ENCODE peak calls at places on chromosome 9, in six cellular contexts. G, P, J, H, N and L are unnamed samples.

GRCh38 chr9:281753-282645 is 67.3 kb downstream of the DOCK8 start:
- DNase-seq in H (no peak), G (no peak), J (no peak), N (no peak), P (peak), L (no peak)

GRCh38 chr9:115167175-115167574 is 49.2 kb upstream of the TNC start:
- DNase-seq in H (peak), J (peak), P (no peak), N (no peak), G (no peak), L (no peak)

GRCh38 chr9:127796225-127796813 is 6.4 kb upstream of the FPGS start:
- DNase-seq in N (no peak), H (no peak), P (no peak), J (peak), G (no peak), L (no peak)

GRCh38 chr9:70257991-70258691 is 637 bp upstream of the SMC5 start:
- DNase-seq in G (peak), P (no peak), J (peak), H (peak), N (peak), L (peak)

GRCh38 chr9:89311346-89312153 is 555 bp downstream of the CKS2 start:
- DNase-seq in P (no peak), H (no peak), J (no peak), G (peak), N (no peak), L (no peak)

GRCh38 chr9:21993893-21994525 is at the start of gene CDKN2A:
- DNase-seq in P (peak), H (no peak), G (peak), J (peak), N (no peak), L (peak)

GRCh38 chr9:71003346-71003745 is 118.1 kb downstream of the TRPM3 start:
- DNase-seq in P (no peak), N (no peak), H (no peak), J (no peak), G (no peak), L (no peak)

GRCh38 chr9:133968966-133969617 is 23.0 kb downstream of the VAV2 start:
- DNase-seq in J (no peak), H (no peak), P (no peak), G (no peak), N (no peak), L (no peak)

GRCh38 chr9:112380102-112380581 is at the start of gene HSDL2:
- DNase-seq in G (no peak), H (peak), P (no peak), N (no peak), J (peak), L (no peak)

GRCh38 chr9:98536542-98537173 is 172.1 kb downstream of the GABBR2 start:
- DNase-seq in J (no peak), H (no peak), N (no peak), P (no peak), G (no peak), L (peak)

GRCh38 chr9:126661521-126662251 is 48.0 kb downstream of the LMX1B start:
- DNase-seq in G (no peak), H (no peak), N (no peak), P (no peak), J (peak), L (peak)

GRCh38 chr9:132479733-132480132 is 69.7 kb downstream of the CFAP77 start:
- DNase-seq in H (no peak), G (no peak), J (no peak), P (no peak), N (no peak), L (no peak)

GRCh38 chr9:93575706-93576295 is 583 bp upstream of the PHF2 start:
- DNase-seq in G (no peak), H (peak), P (peak), J (peak), N (no peak), L (peak)

GRCh38 chr9:18294229-18294628 is 179.7 kb upstream of the ADAMTSL1 start:
- DNase-seq in H (no peak), N (no peak), J (no peak), G (no peak), P (no peak), L (no peak)

GRCh38 chr9:91421022-91421765 is 2.4 kb downstream of the NFIL3 start:
- DNase-seq in J (peak), G (peak), N (no peak), H (no peak), P (no peak), L (peak)

GRCh38 chr9:16848189-16848588 is 22.3 kb downstream of the BNC2 start:
- DNase-seq in N (no peak), G (no peak), P (no peak), J (no peak), H (no peak), L (no peak)

GRCh38 chr9:89522261-89522978 is 24.5 kb upstream of the SEMA4D start:
- DNase-seq in H (no peak), J (no peak), P (peak), N (no peak), G (no peak), L (no peak)

GRCh38 chr9:35906923-35907699 is 1.1 kb downstream of the HRCT1 start:
- DNase-seq in P (no peak), H (no peak), G (peak), J (peak), N (peak), L (peak)